ENCODE peak calls at places on chromosomes 5 and 9, in four cellular contexts. L is HEK293T, E is HepG2, V is K562. H is an unnamed sample.

GRCh38 chr5:116557669-116558271 is 16.9 kb downstream of the SEMA6A start:
- DNase-seq in L (peak), V (peak), E (peak), H (no peak)

GRCh38 chr5:21181726-21182125 is 1193.7 kb upstream of the CDH18 start:
- DNase-seq in V (no peak), L (no peak), E (no peak), H (no peak)

GRCh38 chr5:37882636-37883035 is 42.8 kb upstream of the GDNF start:
- DNase-seq in V (no peak), L (no peak), E (no peak), H (no peak)

GRCh38 chr5:138111937-138112336 is 27.3 kb downstream of the NME5 start:
- DNase-seq in V (no peak), E (no peak), L (no peak), H (no peak)

GRCh38 chr5:169103586-169104174 is 197.3 kb downstream of the SLIT3 start:
- DNase-seq in V (no peak), L (no peak), E (no peak), H (no peak)

GRCh38 chr9:69134412-69134811 is 39.7 kb upstream of the TJP2 start:
- DNase-seq in E (no peak), V (no peak), L (no peak), H (no peak)

GRCh38 chr5:68369436-68370125 is 154.0 kb downstream of the PIK3R1 start:
- DNase-seq in E (no peak), V (no peak), L (no peak), H (peak)

GRCh38 chr9:117860849-117861248 is 156.6 kb downstream of the TLR4 start:
- DNase-seq in E (no peak), V (no peak), L (no peak), H (no peak)

GRCh38 chr9:124239249-124240073 is 18.3 kb upstream of the NEK6 start:
- DNase-seq in V (peak), E (no peak), L (no peak), H (peak)

GRCh38 chr5:52837068-52837467 is 49.4 kb downstream of the ITGA1 start:
- DNase-seq in E (no peak), V (no peak), L (peak), H (no peak)

GRCh38 chr9:136060671-136061371 is 34.3 kb downstream of the NACC2 start:
- DNase-seq in L (no peak), E (no peak), V (no peak), H (no peak)

GRCh38 chr9:81492710-81493447 is 196.5 kb downstream of the TLE1 start:
- DNase-seq in E (peak), L (no peak), V (no peak), H (no peak)

GRCh38 chr9:27033815-27034403 is 28.4 kb upstream of the LRRC19 start:
- DNase-seq in L (peak), E (peak), V (peak), H (peak)

GRCh38 chr5:144017631-144018030 is 152.8 kb downstream of the YIPF5 start:
- DNase-seq in E (no peak), L (no peak), V (no peak), H (no peak)

GRCh38 chr5:40984884-40985283 is 75.6 kb downstream of the C7 start:
- DNase-seq in L (no peak), V (no peak), E (no peak), H (no peak)

GRCh38 chr9:134983506-134984371 is 66.0 kb upstream of the FCN1 start:
- DNase-seq in E (no peak), V (no peak), L (no peak), H (no peak)

GRCh38 chr9:91305596-91305995 is 56.1 kb downstream of the AUH start:
- DNase-seq in V (no peak), E (no peak), L (no peak), H (no peak)

GRCh38 chr5:68074048-68074632 is 141.4 kb upstream of the PIK3R1 start:
- DNase-seq in V (no peak), E (no peak), L (no peak), H (no peak)

GRCh38 chr5:113147088-113147487 is 170.5 kb downstream of the DCP2 start:
- DNase-seq in L (no peak), E (no peak), V (no peak), H (no peak)

GRCh38 chr5:136082390-136083193 is 50.1 kb upstream of the SMAD5 start:
- DNase-seq in L (peak), V (peak), E (peak), H (no peak)

GRCh38 chr9:125646222-125647100 is 60.5 kb downstream of the MAPKAP1 start:
- DNase-seq in V (no peak), L (no peak), E (no peak), H (no peak)
- TF ChIP-seq TARDBP in V (no peak), L (no peak), E (no peak), H (no peak)

DNA sequence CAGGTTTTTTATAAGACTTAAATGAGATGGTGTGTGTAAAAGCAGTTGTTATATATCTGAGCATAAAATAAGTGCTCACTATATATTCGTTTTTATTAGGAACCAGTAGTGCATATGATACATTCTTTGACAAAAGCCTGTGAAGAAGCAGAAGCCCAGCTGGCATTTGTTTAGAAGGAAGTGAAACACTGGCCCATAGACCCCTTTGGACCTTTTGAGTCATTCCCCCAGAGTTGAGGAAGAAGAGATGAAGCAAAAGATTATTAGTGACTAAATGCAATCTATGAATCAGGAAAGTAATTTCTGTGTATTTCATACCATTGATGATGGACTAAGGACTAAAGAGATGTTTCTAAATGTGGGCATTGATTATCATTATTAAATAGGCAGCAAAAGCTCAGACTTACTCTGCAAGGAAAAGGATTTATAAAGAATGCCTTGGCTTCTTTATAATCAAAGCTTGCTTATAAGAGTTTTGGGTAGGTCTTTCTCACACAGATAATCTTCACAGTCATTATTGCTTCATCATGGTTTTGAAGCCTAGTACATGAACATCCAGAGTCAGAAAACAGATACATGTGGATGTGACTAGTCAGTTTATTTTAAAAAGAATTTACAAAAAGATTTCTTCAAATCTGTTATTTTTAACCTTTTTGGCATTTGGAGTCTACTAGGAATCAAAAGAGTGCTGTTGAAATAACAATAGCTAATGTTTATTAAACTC is 16.9 kb upstream of the FER start:
- DNase-seq in V (no peak), E (no peak), L (no peak), H (no peak)
- TF ChIP-seq TARDBP in V (no peak), E (no peak), L (no peak), H (no peak)

GRCh38 chr5:124102491-124102890 is 590.5 kb downstream of the CSNK1G3 start:
- DNase-seq in E (no peak), L (no peak), V (no peak), H (no peak)

GRCh38 chr5:124105326-124105725 is 593.3 kb downstream of the CSNK1G3 start:
- DNase-seq in E (no peak), V (no peak), L (no peak), H (no peak)

GRCh38 chr5:124104344-124104743 is 592.4 kb downstream of the CSNK1G3 start:
- DNase-seq in L (no peak), V (no peak), E (no peak), H (no peak)

GRCh38 chr5:124104813-124105212 is 592.8 kb downstream of the CSNK1G3 start:
- DNase-seq in V (no peak), E (no peak), L (no peak), H (no peak)

GRCh38 chr5:124103671-124104070 is 591.7 kb downstream of the CSNK1G3 start:
- DNase-seq in E (no peak), V (no peak), L (no peak), H (no peak)
- TF ChIP-seq TARDBP in E (no peak), V (no peak), L (no peak), H (no peak)

GRCh38 chr5:151038801-151039238 is 18.4 kb downstream of the GPX3 start:
- DNase-seq in V (no peak), L (no peak), E (no peak), H (no peak)
- TF ChIP-seq TARDBP in V (no peak), L (no peak), E (no peak), H (no peak)

GRCh38 chr9:109015026-109015280 is 1.7 kb upstream of the CTNNAL1 start:
- DNase-seq in L (no peak), E (no peak), V (no peak), H (no peak)
- TF ChIP-seq TARDBP in L (no peak), E (no peak), V (no peak), H (no peak)

GRCh38 chr5:132087661-132088060 is 14.1 kb downstream of the CSF2 start:
- DNase-seq in V (no peak), L (no peak), E (no peak), H (no peak)
- TF ChIP-seq TARDBP in V (no peak), L (no peak), E (no peak), H (no peak)

GRCh38 chr9:126666155-126666803 is 52.6 kb downstream of the LMX1B start:
- DNase-seq in V (peak), E (no peak), L (no peak), H (peak)
- TF ChIP-seq TARDBP in V (no peak), E (no peak), L (no peak), H (no peak)

H was measured in GM12878.